ENCODE peak calls at places on chromosomes 2 and 18, in five cellular contexts. One of them, this sample, is unnamed.

GRCh38 chr2:46847726-46848421 is 67.7 kb downstream of the MCFD2 start:
- DNase-seq in astrocyte of the spinal cord: peak; percentile 70
- DNase-seq in fibroblast of mammary gland: peak; percentile 90
- DNase-seq in ascending aorta: no peak
- DNase-seq in Right ventricle myocardium superior: no peak
- DNase-seq in this sample: no peak

GRCh38 chr2:194826241-194826640 is 830.8 kb upstream of the SLC39A10 start:
- DNase-seq in fibroblast of mammary gland: peak; percentile 31
- DNase-seq in Right ventricle myocardium superior: no peak
- DNase-seq in astrocyte of the spinal cord: peak; percentile 41
- DNase-seq in ascending aorta: no peak
- DNase-seq in this sample: no peak

GRCh38 chr2:174759381-174760064 is 4.7 kb downstream of the CHRNA1 start:
- DNase-seq in fibroblast of mammary gland: no peak
- DNase-seq in ascending aorta: no peak
- DNase-seq in Right ventricle myocardium superior: no peak
- DNase-seq in astrocyte of the spinal cord: no peak
- DNase-seq in this sample: no peak

GRCh38 chr2:73902284-73902683 is 9.5 kb downstream of the ACTG2 start:
- DNase-seq in astrocyte of the spinal cord: no peak
- DNase-seq in Right ventricle myocardium superior: no peak
- DNase-seq in ascending aorta: no peak
- DNase-seq in fibroblast of mammary gland: no peak
- DNase-seq in this sample: no peak

GRCh38 chr2:88818381-88818780 is 126.9 kb downstream of the RPIA start:
- DNase-seq in ascending aorta: no peak
- DNase-seq in Right ventricle myocardium superior: no peak
- DNase-seq in fibroblast of mammary gland: no peak
- DNase-seq in astrocyte of the spinal cord: no peak
- DNase-seq in this sample: no peak

GRCh38 chr18:51236225-51236624 is 38.7 kb upstream of the MEX3C start:
- DNase-seq in fibroblast of mammary gland: peak; percentile 41
- DNase-seq in astrocyte of the spinal cord: peak; percentile 55
- DNase-seq in ascending aorta: no peak
- DNase-seq in Right ventricle myocardium superior: no peak
- DNase-seq in this sample: no peak

GRCh38 chr2:41940715-41941114 is 107.1 kb upstream of the PKDCC start:
- DNase-seq in astrocyte of the spinal cord: peak; percentile 46
- DNase-seq in ascending aorta: no peak
- DNase-seq in Right ventricle myocardium superior: no peak
- DNase-seq in fibroblast of mammary gland: no peak
- DNase-seq in this sample: no peak

GRCh38 chr18:80175451-80176235 is 66.6 kb downstream of the ADNP2 start:
- DNase-seq in astrocyte of the spinal cord: peak; percentile 57
- DNase-seq in ascending aorta: no peak
- DNase-seq in Right ventricle myocardium superior: no peak
- DNase-seq in fibroblast of mammary gland: no peak
- DNase-seq in this sample: no peak